ENCODE peak calls at places on chromosomes 2 and 18, in ten cellular contexts. One of them, this sample, is unnamed.

GRCh38 chr2:159152119-159152778 is 134.3 kb downstream of the WDSUB1 start:
- DNase-seq in left ventricle myocardium inferior: no peak
- DNase-seq in HepG2: no peak
- DNase-seq in heart right ventricle: no peak
- DNase-seq in neural progenitor cell: no peak
- DNase-seq in endodermal cell: no peak
- DNase-seq in heart left ventricle: no peak
- DNase-seq in uterus: no peak
- DNase-seq in A549: no peak
- DNase-seq in brain microvascular endothelial cell: no peak
- DNase-seq in this sample: no peak

GRCh38 chr18:14914126-14914525 is 166.2 kb downstream of the ANKRD30B start:
- DNase-seq in uterus: no peak
- DNase-seq in heart right ventricle: no peak
- DNase-seq in left ventricle myocardium inferior: no peak
- DNase-seq in endodermal cell: no peak
- DNase-seq in A549: no peak
- DNase-seq in heart left ventricle: no peak
- DNase-seq in neural progenitor cell: no peak
- DNase-seq in brain microvascular endothelial cell: no peak
- DNase-seq in HepG2: no peak
- DNase-seq in this sample: no peak

GRCh38 chr2:842151-842792 is 108.4 kb upstream of the SNTG2 start:
- DNase-seq in brain microvascular endothelial cell: no peak
- DNase-seq in uterus: no peak
- DNase-seq in endodermal cell: no peak
- DNase-seq in heart right ventricle: no peak
- DNase-seq in A549: no peak
- DNase-seq in HepG2: no peak
- DNase-seq in left ventricle myocardium inferior: no peak
- DNase-seq in heart left ventricle: no peak
- DNase-seq in neural progenitor cell: no peak
- DNase-seq in this sample: no peak

GRCh38 chr18:64777561-64777960 is 628.7 kb upstream of the LINC00305 start:
- DNase-seq in HepG2: no peak
- DNase-seq in heart right ventricle: no peak
- DNase-seq in neural progenitor cell: no peak
- DNase-seq in brain microvascular endothelial cell: no peak
- DNase-seq in heart left ventricle: no peak
- DNase-seq in A549: no peak
- DNase-seq in uterus: no peak
- DNase-seq in endodermal cell: no peak
- DNase-seq in left ventricle myocardium inferior: no peak
- DNase-seq in this sample: no peak

GRCh38 chr2:223997938-223998337 is 40.7 kb downstream of the MRPL44 start:
- DNase-seq in heart right ventricle: no peak
- DNase-seq in A549: no peak
- DNase-seq in uterus: no peak
- DNase-seq in endodermal cell: no peak
- DNase-seq in left ventricle myocardium inferior: no peak
- DNase-seq in brain microvascular endothelial cell: peak
- DNase-seq in HepG2: peak
- DNase-seq in heart left ventricle: no peak
- DNase-seq in neural progenitor cell: peak
- DNase-seq in this sample: no peak

GRCh38 chr2:10407841-10408648 is 40.1 kb downstream of the ODC1 start:
- DNase-seq in HepG2: peak
- DNase-seq in heart right ventricle: no peak
- DNase-seq in A549: peak
- DNase-seq in left ventricle myocardium inferior: no peak
- DNase-seq in uterus: peak
- DNase-seq in brain microvascular endothelial cell: peak
- DNase-seq in endodermal cell: peak
- DNase-seq in heart left ventricle: peak
- DNase-seq in neural progenitor cell: no peak
- DNase-seq in this sample: peak

GRCh38 chr18:56522826-56523225 is 115.6 kb downstream of the TXNL1 start:
- DNase-seq in brain microvascular endothelial cell: peak
- DNase-seq in heart left ventricle: no peak
- DNase-seq in endodermal cell: no peak
- DNase-seq in A549: no peak
- DNase-seq in heart right ventricle: no peak
- DNase-seq in HepG2: no peak
- DNase-seq in uterus: no peak
- DNase-seq in neural progenitor cell: no peak
- DNase-seq in left ventricle myocardium inferior: no peak
- DNase-seq in this sample: no peak

GRCh38 chr2:20650880-20651730 is at the start of gene HS1BP3:
- DNase-seq in endodermal cell: peak
- DNase-seq in left ventricle myocardium inferior: peak
- DNase-seq in uterus: peak
- DNase-seq in A549: peak
- DNase-seq in brain microvascular endothelial cell: peak
- DNase-seq in heart right ventricle: peak
- DNase-seq in HepG2: peak
- DNase-seq in neural progenitor cell: peak
- DNase-seq in heart left ventricle: peak
- DNase-seq in this sample: peak

GRCh38 chr2:98866033-98866432 is 70.0 kb downstream of the CRACDL start:
- DNase-seq in heart left ventricle: no peak
- DNase-seq in heart right ventricle: no peak
- DNase-seq in uterus: no peak
- DNase-seq in brain microvascular endothelial cell: no peak
- DNase-seq in left ventricle myocardium inferior: no peak
- DNase-seq in endodermal cell: no peak
- DNase-seq in HepG2: no peak
- DNase-seq in neural progenitor cell: no peak
- DNase-seq in A549: no peak
- DNase-seq in this sample: no peak

GRCh38 chr2:114464961-114465706 is 22.7 kb downstream of the DPP10 start:
- DNase-seq in brain microvascular endothelial cell: no peak
- DNase-seq in HepG2: no peak
- DNase-seq in heart right ventricle: no peak
- DNase-seq in neural progenitor cell: no peak
- DNase-seq in uterus: no peak
- DNase-seq in heart left ventricle: no peak
- DNase-seq in A549: no peak
- DNase-seq in endodermal cell: no peak
- DNase-seq in left ventricle myocardium inferior: no peak
- DNase-seq in this sample: no peak
- TF ChIP-seq CTCF in brain microvascular endothelial cell: no peak
- TF ChIP-seq CTCF in HepG2: no peak
- TF ChIP-seq CTCF in heart right ventricle: no peak
- TF ChIP-seq CTCF in neural progenitor cell: no peak
- TF ChIP-seq CTCF in uterus: no peak
- TF ChIP-seq CTCF in heart left ventricle: no peak
- TF ChIP-seq CTCF in A549: no peak
- TF ChIP-seq CTCF in endodermal cell: no peak
- TF ChIP-seq CTCF in left ventricle myocardium inferior: no peak
- TF ChIP-seq CTCF in this sample: no peak

GRCh38 chr2:240998706-240999000 is 235 bp downstream of the SNED1 start:
- DNase-seq in endodermal cell: no peak
- DNase-seq in A549: no peak
- DNase-seq in left ventricle myocardium inferior: no peak
- DNase-seq in heart right ventricle: no peak
- DNase-seq in neural progenitor cell: no peak
- DNase-seq in HepG2: no peak
- DNase-seq in brain microvascular endothelial cell: no peak
- DNase-seq in heart left ventricle: no peak
- DNase-seq in uterus: no peak
- DNase-seq in this sample: no peak

GRCh38 chr2:240997856-240998705 is at the start of gene SNED1:
- DNase-seq in heart left ventricle: peak
- DNase-seq in HepG2: peak
- DNase-seq in uterus: peak
- DNase-seq in left ventricle myocardium inferior: peak
- DNase-seq in heart right ventricle: peak
- DNase-seq in endodermal cell: peak
- DNase-seq in neural progenitor cell: peak
- DNase-seq in brain microvascular endothelial cell: peak
- DNase-seq in A549: peak
- DNase-seq in this sample: peak

GRCh38 chr2:240999873-241000541 is 1.6 kb downstream of the SNED1 start:
- DNase-seq in uterus: no peak
- DNase-seq in left ventricle myocardium inferior: peak
- DNase-seq in A549: no peak
- DNase-seq in heart right ventricle: peak
- DNase-seq in brain microvascular endothelial cell: no peak
- DNase-seq in heart left ventricle: peak
- DNase-seq in HepG2: no peak
- DNase-seq in neural progenitor cell: no peak
- DNase-seq in endodermal cell: peak
- DNase-seq in this sample: no peak

GRCh38 chr2:241000831-241001321 is 2.5 kb downstream of the SNED1 start:
- DNase-seq in left ventricle myocardium inferior: peak
- DNase-seq in endodermal cell: peak
- DNase-seq in uterus: no peak
- DNase-seq in A549: no peak
- DNase-seq in HepG2: no peak
- DNase-seq in heart right ventricle: peak
- DNase-seq in brain microvascular endothelial cell: no peak
- DNase-seq in heart left ventricle: no peak
- DNase-seq in neural progenitor cell: no peak
- DNase-seq in this sample: no peak

DNA sequence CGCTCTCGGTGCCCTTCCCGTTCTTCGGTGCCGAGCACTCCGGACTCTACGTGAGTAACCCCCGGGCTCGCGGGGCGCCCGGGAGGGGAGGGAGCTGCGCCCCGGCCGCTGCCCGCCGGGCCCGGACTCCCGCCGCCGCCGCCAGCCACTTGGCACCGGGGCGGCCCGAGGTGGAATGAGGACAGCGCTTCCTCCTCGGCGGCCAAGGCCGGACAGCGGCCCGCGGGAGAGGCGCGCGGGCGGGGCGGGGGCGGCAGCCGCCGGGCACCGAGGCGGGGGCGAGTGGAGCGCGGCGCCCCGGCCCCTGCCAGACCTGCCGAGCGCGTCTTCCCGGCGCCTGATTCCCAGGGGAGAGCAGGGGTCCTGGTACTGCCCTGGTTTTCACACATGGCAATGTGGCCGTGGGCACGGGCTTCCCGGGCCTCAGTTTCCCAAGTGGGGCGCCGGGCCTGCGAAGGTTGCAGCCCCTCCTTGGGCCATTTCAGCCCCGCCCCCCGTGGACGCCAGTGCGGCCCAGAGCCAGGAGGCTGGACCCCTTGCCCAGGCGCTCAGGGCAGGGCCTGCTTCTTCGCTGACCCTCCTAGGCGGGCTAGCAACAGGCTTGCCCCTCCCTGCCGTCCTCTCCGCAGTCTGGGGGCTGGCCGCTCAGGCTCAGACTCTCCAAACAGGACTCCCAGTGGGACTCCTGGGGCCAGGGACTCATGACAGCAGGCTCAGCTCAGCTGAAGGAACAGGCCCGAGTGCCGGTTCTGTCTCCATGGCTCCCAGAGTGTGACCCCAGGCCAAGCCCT is 778 bp downstream of the SNED1 start:
- DNase-seq in A549: no peak
- DNase-seq in heart right ventricle: peak
- DNase-seq in heart left ventricle: peak
- DNase-seq in endodermal cell: peak
- DNase-seq in neural progenitor cell: peak
- DNase-seq in left ventricle myocardium inferior: peak
- DNase-seq in HepG2: no peak
- DNase-seq in brain microvascular endothelial cell: no peak
- DNase-seq in uterus: peak
- DNase-seq in this sample: no peak
- H3K4me3 ChIP-seq in A549: peak
- H3K4me3 ChIP-seq in heart right ventricle: peak
- H3K4me3 ChIP-seq in heart left ventricle: peak
- H3K4me3 ChIP-seq in endodermal cell: no peak
- H3K4me3 ChIP-seq in neural progenitor cell: peak
- H3K4me3 ChIP-seq in left ventricle myocardium inferior: peak
- H3K4me3 ChIP-seq in HepG2: peak
- H3K4me3 ChIP-seq in brain microvascular endothelial cell: peak
- H3K4me3 ChIP-seq in uterus: peak
- H3K4me3 ChIP-seq in this sample: no peak

GRCh38 chr2:38905251-38905650 is 15.6 kb downstream of the ARHGEF33 start:
- DNase-seq in heart right ventricle: no peak
- DNase-seq in endodermal cell: no peak
- DNase-seq in neural progenitor cell: no peak
- DNase-seq in heart left ventricle: no peak
- DNase-seq in left ventricle myocardium inferior: no peak
- DNase-seq in brain microvascular endothelial cell: no peak
- DNase-seq in A549: no peak
- DNase-seq in uterus: no peak
- DNase-seq in HepG2: no peak
- DNase-seq in this sample: no peak
- TF ChIP-seq CTCF in heart right ventricle: no peak
- TF ChIP-seq CTCF in endodermal cell: no peak
- TF ChIP-seq CTCF in neural progenitor cell: no peak
- TF ChIP-seq CTCF in heart left ventricle: no peak
- TF ChIP-seq CTCF in left ventricle myocardium inferior: no peak
- TF ChIP-seq CTCF in brain microvascular endothelial cell: no peak
- TF ChIP-seq CTCF in A549: no peak
- TF ChIP-seq CTCF in uterus: no peak
- TF ChIP-seq CTCF in HepG2: no peak
- TF ChIP-seq CTCF in this sample: no peak

DNA sequence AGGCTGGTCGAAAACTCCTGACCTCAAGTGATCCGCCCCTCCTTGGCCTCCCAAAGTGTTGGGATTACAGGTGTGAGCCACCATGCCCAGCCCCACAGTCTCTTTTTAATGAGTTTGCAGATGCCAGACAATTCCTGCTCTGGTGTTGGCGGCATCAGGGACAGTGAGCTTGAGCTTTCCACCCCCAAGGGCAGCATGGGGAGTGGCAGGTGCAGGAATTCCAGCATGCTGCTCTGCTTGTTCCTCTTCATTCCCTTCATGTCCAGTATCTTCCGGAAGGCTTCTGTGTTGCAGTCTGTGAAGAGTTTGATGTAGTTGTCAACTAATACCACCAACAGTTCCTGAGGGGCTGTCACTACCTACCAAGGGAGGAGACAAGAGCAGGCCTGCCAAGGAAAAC is 137.3 kb downstream of the SS18 start:
- DNase-seq in HepG2: no peak
- DNase-seq in heart right ventricle: no peak
- DNase-seq in left ventricle myocardium inferior: no peak
- DNase-seq in brain microvascular endothelial cell: no peak
- DNase-seq in neural progenitor cell: no peak
- DNase-seq in heart left ventricle: no peak
- DNase-seq in endodermal cell: no peak
- DNase-seq in uterus: no peak
- DNase-seq in A549: no peak
- DNase-seq in this sample: peak
- H3K4me3 ChIP-seq in HepG2: peak
- H3K4me3 ChIP-seq in heart right ventricle: no peak
- H3K4me3 ChIP-seq in left ventricle myocardium inferior: no peak
- H3K4me3 ChIP-seq in brain microvascular endothelial cell: no peak
- H3K4me3 ChIP-seq in neural progenitor cell: no peak
- H3K4me3 ChIP-seq in heart left ventricle: no peak
- H3K4me3 ChIP-seq in endodermal cell: no peak
- H3K4me3 ChIP-seq in uterus: no peak
- H3K4me3 ChIP-seq in A549: no peak
- H3K4me3 ChIP-seq in this sample: no peak

GRCh38 chr2:124874676-124875075 is 849.6 kb downstream of the CNTNAP5 start:
- DNase-seq in heart left ventricle: no peak
- DNase-seq in left ventricle myocardium inferior: no peak
- DNase-seq in uterus: no peak
- DNase-seq in heart right ventricle: no peak
- DNase-seq in neural progenitor cell: no peak
- DNase-seq in HepG2: no peak
- DNase-seq in endodermal cell: no peak
- DNase-seq in brain microvascular endothelial cell: no peak
- DNase-seq in A549: no peak
- DNase-seq in this sample: no peak
- TF ChIP-seq CTCF in heart left ventricle: no peak
- TF ChIP-seq CTCF in left ventricle myocardium inferior: no peak
- TF ChIP-seq CTCF in uterus: no peak
- TF ChIP-seq CTCF in heart right ventricle: no peak
- TF ChIP-seq CTCF in neural progenitor cell: no peak
- TF ChIP-seq CTCF in HepG2: no peak
- TF ChIP-seq CTCF in endodermal cell: no peak
- TF ChIP-seq CTCF in brain microvascular endothelial cell: no peak
- TF ChIP-seq CTCF in A549: no peak
- TF ChIP-seq CTCF in this sample: no peak